ENCODE peak calls at places on chromosomes 6 and 20, in five cellular contexts. One of them, this sample, is unnamed.
A peak's percentile ranks its signal among the peaks of the same experiment; 100 is the strongest.

GRCh38 chr6:219019-219570 is 73.2 kb upstream of the DUSP22 start:
- DNase-seq in cardiac muscle cell: no peak
- DNase-seq in kidney epithelial cell: no peak
- DNase-seq in spleen: no peak
- DNase-seq in upper lobe of right lung: peak; percentile 20
- DNase-seq in this sample: no peak

GRCh38 chr6:73579851-73580246 is 59.0 kb upstream of the EEF1A1 start:
- DNase-seq in cardiac muscle cell: no peak
- DNase-seq in spleen: no peak
- DNase-seq in upper lobe of right lung: no peak
- DNase-seq in kidney epithelial cell: peak; percentile 35
- DNase-seq in this sample: no peak

GRCh38 chr20:8853805-8854338 is 215.0 kb upstream of the PLCB4 start:
- DNase-seq in kidney epithelial cell: peak; percentile 62
- DNase-seq in cardiac muscle cell: peak; percentile 77
- DNase-seq in upper lobe of right lung: no peak
- DNase-seq in spleen: no peak
- DNase-seq in this sample: no peak

GRCh38 chr20:44064501-44065400 is 122.2 kb downstream of the JPH2 start:
- DNase-seq in kidney epithelial cell: no peak
- DNase-seq in spleen: no peak
- DNase-seq in cardiac muscle cell: no peak
- DNase-seq in upper lobe of right lung: no peak
- DNase-seq in this sample: no peak

GRCh38 chr20:17614176-17614811 is 44.4 kb downstream of the DSTN start:
- DNase-seq in spleen: peak; percentile 77
- DNase-seq in cardiac muscle cell: peak; percentile 27
- DNase-seq in kidney epithelial cell: no peak
- DNase-seq in upper lobe of right lung: peak; percentile 76
- DNase-seq in this sample: peak; percentile 95

GRCh38 chr6:121216928-121217327 is 117.4 kb downstream of the TBC1D32 start:
- DNase-seq in kidney epithelial cell: no peak
- DNase-seq in upper lobe of right lung: no peak
- DNase-seq in cardiac muscle cell: no peak
- DNase-seq in spleen: no peak
- DNase-seq in this sample: no peak

GRCh38 chr6:44052419-44053011 is 74.7 kb downstream of the MRPL14 start:
- DNase-seq in upper lobe of right lung: peak; percentile 72
- DNase-seq in cardiac muscle cell: no peak
- DNase-seq in spleen: peak; percentile 51
- DNase-seq in kidney epithelial cell: no peak
- DNase-seq in this sample: peak; percentile 33

GRCh38 chr20:38985603-38986170 is 23.5 kb downstream of the DHX35 start:
- DNase-seq in kidney epithelial cell: no peak
- DNase-seq in cardiac muscle cell: no peak
- DNase-seq in upper lobe of right lung: no peak
- DNase-seq in spleen: no peak
- DNase-seq in this sample: no peak

GRCh38 chr6:160077526-160077925 is 44.1 kb upstream of the SLC22A1 start:
- DNase-seq in spleen: no peak
- DNase-seq in kidney epithelial cell: no peak
- DNase-seq in upper lobe of right lung: no peak
- DNase-seq in cardiac muscle cell: no peak
- DNase-seq in this sample: no peak

GRCh38 chr6:25295651-25296050 is 16.5 kb downstream of the CARMIL1 start:
- DNase-seq in spleen: no peak
- DNase-seq in upper lobe of right lung: no peak
- DNase-seq in kidney epithelial cell: no peak
- DNase-seq in cardiac muscle cell: no peak
- DNase-seq in this sample: no peak

GRCh38 chr6:30816791-30817739 is 67.3 kb upstream of the DDR1 start:
- DNase-seq in spleen: no peak
- DNase-seq in upper lobe of right lung: no peak
- DNase-seq in cardiac muscle cell: no peak
- DNase-seq in kidney epithelial cell: no peak
- DNase-seq in this sample: no peak

GRCh38 chr6:157143885-157144795 is 179.2 kb downstream of the TMEM242 start:
- DNase-seq in kidney epithelial cell: no peak
- DNase-seq in upper lobe of right lung: no peak
- DNase-seq in spleen: no peak
- DNase-seq in cardiac muscle cell: peak; percentile 42
- DNase-seq in this sample: no peak

GRCh38 chr20:38269715-38270114 is 9.2 kb upstream of the KIAA1755 start:
- DNase-seq in kidney epithelial cell: no peak
- DNase-seq in upper lobe of right lung: no peak
- DNase-seq in spleen: no peak
- DNase-seq in cardiac muscle cell: no peak
- DNase-seq in this sample: no peak

GRCh38 chr20:18722381-18722780 is 91.2 kb upstream of the SCP2D1 start:
- DNase-seq in kidney epithelial cell: no peak
- DNase-seq in upper lobe of right lung: no peak
- DNase-seq in spleen: no peak
- DNase-seq in cardiac muscle cell: no peak
- DNase-seq in this sample: no peak

GRCh38 chr6:29504961-29505360 is 17.2 kb upstream of the MAS1L start:
- DNase-seq in spleen: no peak
- DNase-seq in cardiac muscle cell: no peak
- DNase-seq in upper lobe of right lung: no peak
- DNase-seq in kidney epithelial cell: no peak
- DNase-seq in this sample: no peak

GRCh38 chr6:113623124-113623523 is 234.0 kb upstream of the MARCKS start:
- DNase-seq in upper lobe of right lung: no peak
- DNase-seq in spleen: no peak
- DNase-seq in cardiac muscle cell: no peak
- DNase-seq in kidney epithelial cell: no peak
- DNase-seq in this sample: no peak

GRCh38 chr6:137823826-137824501 is 43.1 kb upstream of the TNFAIP3 start:
- DNase-seq in spleen: no peak
- DNase-seq in cardiac muscle cell: peak; percentile 51
- DNase-seq in upper lobe of right lung: no peak
- DNase-seq in kidney epithelial cell: no peak
- DNase-seq in this sample: no peak

GRCh38 chr20:36035720-36036119 is 67.3 kb downstream of the CNBD2 start:
- DNase-seq in upper lobe of right lung: no peak
- DNase-seq in cardiac muscle cell: no peak
- DNase-seq in spleen: no peak
- DNase-seq in kidney epithelial cell: peak; percentile 9
- DNase-seq in this sample: no peak

GRCh38 chr20:41627001-41627400 is 8.8 kb upstream of the CHD6 start:
- DNase-seq in kidney epithelial cell: no peak
- DNase-seq in cardiac muscle cell: no peak
- DNase-seq in upper lobe of right lung: no peak
- DNase-seq in spleen: no peak
- DNase-seq in this sample: no peak

GRCh38 chr20:1215386-1216170 is 10.3 kb upstream of the RAD21L1 start:
- DNase-seq in spleen: no peak
- DNase-seq in cardiac muscle cell: no peak
- DNase-seq in upper lobe of right lung: no peak
- DNase-seq in kidney epithelial cell: no peak
- DNase-seq in this sample: no peak

GRCh38 chr6:50264995-50265571 is 215.4 kb upstream of the DEFB112 start:
- DNase-seq in upper lobe of right lung: no peak
- DNase-seq in kidney epithelial cell: no peak
- DNase-seq in cardiac muscle cell: peak; percentile 49
- DNase-seq in spleen: no peak
- DNase-seq in this sample: no peak

GRCh38 chr20:46151936-46152335 is 33.8 kb downstream of the CD40 start:
- DNase-seq in cardiac muscle cell: no peak
- DNase-seq in kidney epithelial cell: no peak
- DNase-seq in spleen: peak; percentile 54
- DNase-seq in upper lobe of right lung: no peak
- DNase-seq in this sample: no peak

GRCh38 chr6:16318538-16318937 is 80.2 kb downstream of the GMPR start:
- DNase-seq in spleen: no peak
- DNase-seq in cardiac muscle cell: no peak
- DNase-seq in kidney epithelial cell: no peak
- DNase-seq in upper lobe of right lung: no peak
- DNase-seq in this sample: no peak

GRCh38 chr6:117463762-117464665 is 18.5 kb upstream of the DCBLD1 start:
- DNase-seq in upper lobe of right lung: no peak
- DNase-seq in kidney epithelial cell: no peak
- DNase-seq in spleen: no peak
- DNase-seq in cardiac muscle cell: no peak
- DNase-seq in this sample: no peak

GRCh38 chr6:21468487-21468886 is 125.1 kb upstream of the SOX4 start:
- DNase-seq in upper lobe of right lung: no peak
- DNase-seq in cardiac muscle cell: no peak
- DNase-seq in kidney epithelial cell: no peak
- DNase-seq in spleen: no peak
- DNase-seq in this sample: no peak

GRCh38 chr6:107869871-107870270 is 45.8 kb upstream of the SCML4 start:
- DNase-seq in upper lobe of right lung: no peak
- DNase-seq in spleen: no peak
- DNase-seq in cardiac muscle cell: no peak
- DNase-seq in kidney epithelial cell: no peak
- DNase-seq in this sample: no peak

GRCh38 chr6:7777062-7777461 is 51.2 kb downstream of the BMP6 start:
- DNase-seq in upper lobe of right lung: no peak
- DNase-seq in kidney epithelial cell: no peak
- DNase-seq in spleen: no peak
- DNase-seq in cardiac muscle cell: no peak
- DNase-seq in this sample: no peak

GRCh38 chr6:7770601-7771000 is 44.7 kb downstream of the BMP6 start:
- DNase-seq in upper lobe of right lung: no peak
- DNase-seq in spleen: no peak
- DNase-seq in cardiac muscle cell: no peak
- DNase-seq in kidney epithelial cell: no peak
- DNase-seq in this sample: no peak

GRCh38 chr6:7776509-7776908 is 50.6 kb downstream of the BMP6 start:
- DNase-seq in spleen: no peak
- DNase-seq in cardiac muscle cell: no peak
- DNase-seq in kidney epithelial cell: no peak
- DNase-seq in upper lobe of right lung: no peak
- DNase-seq in this sample: no peak

GRCh38 chr6:7773322-7773721 is 47.4 kb downstream of the BMP6 start:
- DNase-seq in cardiac muscle cell: no peak
- DNase-seq in upper lobe of right lung: no peak
- DNase-seq in spleen: no peak
- DNase-seq in kidney epithelial cell: no peak
- DNase-seq in this sample: no peak

GRCh38 chr6:7773914-7774313 is 48.0 kb downstream of the BMP6 start:
- DNase-seq in cardiac muscle cell: no peak
- DNase-seq in kidney epithelial cell: no peak
- DNase-seq in spleen: no peak
- DNase-seq in upper lobe of right lung: no peak
- DNase-seq in this sample: no peak
- TF ChIP-seq CTCF in cardiac muscle cell: no peak
- TF ChIP-seq CTCF in kidney epithelial cell: no peak
- TF ChIP-seq CTCF in spleen: no peak
- TF ChIP-seq CTCF in upper lobe of right lung: no peak
- TF ChIP-seq CTCF in this sample: no peak

GRCh38 chr6:39925931-39926290 is 8.4 kb downstream of the MOCS1 start:
- DNase-seq in kidney epithelial cell: no peak
- DNase-seq in spleen: peak; percentile 55
- DNase-seq in upper lobe of right lung: no peak
- DNase-seq in cardiac muscle cell: no peak
- DNase-seq in this sample: no peak
- TF ChIP-seq CTCF in kidney epithelial cell: no peak
- TF ChIP-seq CTCF in spleen: no peak
- TF ChIP-seq CTCF in upper lobe of right lung: no peak
- TF ChIP-seq CTCF in cardiac muscle cell: no peak
- TF ChIP-seq CTCF in this sample: no peak

GRCh38 chr6:131262060-131262459 is 126.8 kb downstream of the AKAP7 start:
- DNase-seq in kidney epithelial cell: no peak
- DNase-seq in cardiac muscle cell: no peak
- DNase-seq in spleen: no peak
- DNase-seq in upper lobe of right lung: no peak
- DNase-seq in this sample: no peak
- TF ChIP-seq CTCF in kidney epithelial cell: peak; percentile 4
- TF ChIP-seq CTCF in cardiac muscle cell: no peak
- TF ChIP-seq CTCF in spleen: no peak
- TF ChIP-seq CTCF in upper lobe of right lung: no peak
- TF ChIP-seq CTCF in this sample: no peak

DNA sequence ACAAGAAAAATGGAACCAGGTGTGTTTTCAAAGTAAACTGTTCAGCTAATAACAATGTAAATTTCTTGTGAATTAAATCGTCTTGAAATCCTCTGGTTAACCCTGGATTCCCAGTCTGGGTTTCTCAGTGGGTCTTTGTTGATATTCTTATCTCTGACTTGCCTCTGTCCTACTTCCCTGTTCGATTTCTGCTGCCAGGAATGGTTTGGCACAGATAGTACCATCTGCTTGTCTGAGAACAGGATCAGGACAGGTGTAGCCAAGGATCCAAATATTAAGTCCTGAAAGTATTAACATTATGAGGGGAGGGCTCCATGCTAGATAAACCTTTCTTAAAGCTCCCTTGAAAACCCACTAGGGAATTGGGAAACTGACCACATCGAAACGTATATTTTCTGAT is 30.1 kb downstream of the ARFGEF2 start:
- DNase-seq in cardiac muscle cell: no peak
- DNase-seq in kidney epithelial cell: no peak
- DNase-seq in upper lobe of right lung: no peak
- DNase-seq in spleen: no peak
- DNase-seq in this sample: no peak
- TF ChIP-seq CTCF in cardiac muscle cell: no peak
- TF ChIP-seq CTCF in kidney epithelial cell: no peak
- TF ChIP-seq CTCF in upper lobe of right lung: no peak
- TF ChIP-seq CTCF in spleen: no peak
- TF ChIP-seq CTCF in this sample: no peak

GRCh38 chr6:104623052-104623690 is 236.5 kb downstream of the HACE1 start:
- DNase-seq in kidney epithelial cell: no peak
- DNase-seq in spleen: no peak
- DNase-seq in upper lobe of right lung: no peak
- DNase-seq in cardiac muscle cell: peak; percentile 21
- DNase-seq in this sample: no peak
- TF ChIP-seq CTCF in kidney epithelial cell: peak; percentile 3
- TF ChIP-seq CTCF in spleen: no peak
- TF ChIP-seq CTCF in upper lobe of right lung: no peak
- TF ChIP-seq CTCF in cardiac muscle cell: no peak
- TF ChIP-seq CTCF in this sample: peak; percentile 22

This sample was measured in chondrocyte.